ENCODE peak calls at places on chromosomes 2 and 18, in ten cellular contexts. One of them, this sample, is unnamed.

GRCh38 chr18:48152549-48152948 is 222.1 kb upstream of the SMAD2 start:
- DNase-seq in NB4: no peak
- DNase-seq in HCT116: no peak
- DNase-seq in mammary epithelial cell: peak
- DNase-seq in kidney: no peak
- DNase-seq in tibial artery: no peak
- DNase-seq in glutamatergic neuron: no peak
- DNase-seq in PC-9: no peak
- DNase-seq in prostate gland: no peak
- DNase-seq in AG09319: no peak
- DNase-seq in this sample: peak

GRCh38 chr2:203591642-203592041 is 56.5 kb upstream of the RAPH1 start:
- DNase-seq in NB4: peak
- DNase-seq in HCT116: no peak
- DNase-seq in mammary epithelial cell: no peak
- DNase-seq in kidney: no peak
- DNase-seq in tibial artery: no peak
- DNase-seq in glutamatergic neuron: no peak
- DNase-seq in PC-9: no peak
- DNase-seq in prostate gland: no peak
- DNase-seq in AG09319: no peak
- DNase-seq in this sample: no peak

GRCh38 chr2:135913726-135914365 is 37.6 kb upstream of the MCM6 start:
- DNase-seq in NB4: peak
- DNase-seq in HCT116: peak
- DNase-seq in mammary epithelial cell: peak
- DNase-seq in kidney: no peak
- DNase-seq in tibial artery: no peak
- DNase-seq in glutamatergic neuron: no peak
- DNase-seq in PC-9: peak
- DNase-seq in prostate gland: no peak
- DNase-seq in AG09319: peak
- DNase-seq in this sample: peak

GRCh38 chr18:79515331-79515730 is 119.6 kb downstream of the NFATC1 start:
- DNase-seq in NB4: no peak
- DNase-seq in HCT116: no peak
- DNase-seq in mammary epithelial cell: no peak
- DNase-seq in kidney: peak
- DNase-seq in tibial artery: peak
- DNase-seq in glutamatergic neuron: no peak
- DNase-seq in PC-9: no peak
- DNase-seq in prostate gland: no peak
- DNase-seq in AG09319: no peak
- DNase-seq in this sample: no peak

GRCh38 chr2:34627003-34627402 is 1027.9 kb upstream of the FAM98A start:
- DNase-seq in NB4: no peak
- DNase-seq in HCT116: no peak
- DNase-seq in mammary epithelial cell: no peak
- DNase-seq in kidney: no peak
- DNase-seq in tibial artery: no peak
- DNase-seq in glutamatergic neuron: no peak
- DNase-seq in PC-9: no peak
- DNase-seq in prostate gland: no peak
- DNase-seq in AG09319: no peak
- DNase-seq in this sample: peak

GRCh38 chr2:128475427-128476211 is 157.0 kb upstream of the HS6ST1 start:
- DNase-seq in NB4: no peak
- DNase-seq in HCT116: no peak
- DNase-seq in mammary epithelial cell: no peak
- DNase-seq in kidney: no peak
- DNase-seq in tibial artery: no peak
- DNase-seq in glutamatergic neuron: no peak
- DNase-seq in PC-9: no peak
- DNase-seq in prostate gland: no peak
- DNase-seq in AG09319: no peak
- DNase-seq in this sample: no peak

GRCh38 chr18:13573750-13574149 is 152.6 kb downstream of the FAM210A start:
- DNase-seq in NB4: no peak
- DNase-seq in HCT116: no peak
- DNase-seq in mammary epithelial cell: no peak
- DNase-seq in kidney: no peak
- DNase-seq in tibial artery: peak
- DNase-seq in glutamatergic neuron: no peak
- DNase-seq in PC-9: no peak
- DNase-seq in prostate gland: no peak
- DNase-seq in AG09319: no peak
- DNase-seq in this sample: no peak

GRCh38 chr2:136029149-136029548 is 43.7 kb upstream of the DARS1 start:
- DNase-seq in NB4: no peak
- DNase-seq in HCT116: no peak
- DNase-seq in mammary epithelial cell: no peak
- DNase-seq in kidney: no peak
- DNase-seq in tibial artery: no peak
- DNase-seq in glutamatergic neuron: no peak
- DNase-seq in PC-9: no peak
- DNase-seq in prostate gland: no peak
- DNase-seq in AG09319: no peak
- DNase-seq in this sample: no peak

DNA sequence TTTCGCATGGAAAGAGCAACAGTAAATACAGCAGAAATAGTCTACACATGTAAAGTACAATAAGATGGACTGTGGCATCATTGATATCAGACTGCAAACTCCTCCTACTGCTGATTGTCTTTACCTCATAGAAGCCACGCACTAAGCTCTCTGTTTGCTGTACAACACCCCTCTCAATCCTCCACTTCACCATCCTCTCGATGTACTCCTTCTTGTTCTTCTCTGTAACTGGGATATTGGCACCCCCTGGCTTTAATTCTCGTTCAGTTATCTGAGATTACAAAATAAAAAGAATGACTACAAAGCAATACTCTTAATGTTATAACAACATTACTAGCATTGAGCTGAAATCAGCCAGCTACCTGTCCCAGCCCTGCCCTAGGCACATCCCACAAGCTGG is 49.3 kb upstream of the STK17B start:
- DNase-seq in NB4: no peak
- DNase-seq in HCT116: no peak
- DNase-seq in mammary epithelial cell: no peak
- DNase-seq in kidney: no peak
- DNase-seq in tibial artery: no peak
- DNase-seq in glutamatergic neuron: no peak
- DNase-seq in PC-9: no peak
- DNase-seq in prostate gland: no peak
- DNase-seq in AG09319: no peak
- DNase-seq in this sample: no peak
- TF ChIP-seq CTCF in NB4: no peak
- TF ChIP-seq CTCF in HCT116: no peak
- TF ChIP-seq CTCF in mammary epithelial cell: no peak
- TF ChIP-seq CTCF in kidney: no peak
- TF ChIP-seq CTCF in tibial artery: no peak
- TF ChIP-seq CTCF in glutamatergic neuron: no peak
- TF ChIP-seq CTCF in PC-9: no peak
- TF ChIP-seq CTCF in prostate gland: no peak
- TF ChIP-seq CTCF in AG09319: no peak
- TF ChIP-seq CTCF in this sample: no peak

GRCh38 chr2:20104900-20105545 is 53.6 kb upstream of the LAPTM4A start:
- DNase-seq in NB4: peak
- DNase-seq in HCT116: no peak
- DNase-seq in mammary epithelial cell: no peak
- DNase-seq in kidney: peak
- DNase-seq in tibial artery: no peak
- DNase-seq in glutamatergic neuron: no peak
- DNase-seq in PC-9: no peak
- DNase-seq in prostate gland: no peak
- DNase-seq in AG09319: no peak
- DNase-seq in this sample: no peak

GRCh38 chr2:20106746-20107145 is 55.3 kb upstream of the LAPTM4A start:
- DNase-seq in NB4: no peak
- DNase-seq in HCT116: no peak
- DNase-seq in mammary epithelial cell: peak
- DNase-seq in kidney: peak
- DNase-seq in tibial artery: no peak
- DNase-seq in glutamatergic neuron: peak
- DNase-seq in PC-9: peak
- DNase-seq in prostate gland: peak
- DNase-seq in AG09319: no peak
- DNase-seq in this sample: peak

GRCh38 chr2:20099780-20100179 is 48.4 kb upstream of the LAPTM4A start:
- DNase-seq in NB4: no peak
- DNase-seq in HCT116: no peak
- DNase-seq in mammary epithelial cell: no peak
- DNase-seq in kidney: no peak
- DNase-seq in tibial artery: no peak
- DNase-seq in glutamatergic neuron: no peak
- DNase-seq in PC-9: no peak
- DNase-seq in prostate gland: no peak
- DNase-seq in AG09319: no peak
- DNase-seq in this sample: no peak

GRCh38 chr2:20100711-20101110 is 49.3 kb upstream of the LAPTM4A start:
- DNase-seq in NB4: no peak
- DNase-seq in HCT116: no peak
- DNase-seq in mammary epithelial cell: no peak
- DNase-seq in kidney: no peak
- DNase-seq in tibial artery: no peak
- DNase-seq in glutamatergic neuron: no peak
- DNase-seq in PC-9: no peak
- DNase-seq in prostate gland: no peak
- DNase-seq in AG09319: no peak
- DNase-seq in this sample: no peak

DNA sequence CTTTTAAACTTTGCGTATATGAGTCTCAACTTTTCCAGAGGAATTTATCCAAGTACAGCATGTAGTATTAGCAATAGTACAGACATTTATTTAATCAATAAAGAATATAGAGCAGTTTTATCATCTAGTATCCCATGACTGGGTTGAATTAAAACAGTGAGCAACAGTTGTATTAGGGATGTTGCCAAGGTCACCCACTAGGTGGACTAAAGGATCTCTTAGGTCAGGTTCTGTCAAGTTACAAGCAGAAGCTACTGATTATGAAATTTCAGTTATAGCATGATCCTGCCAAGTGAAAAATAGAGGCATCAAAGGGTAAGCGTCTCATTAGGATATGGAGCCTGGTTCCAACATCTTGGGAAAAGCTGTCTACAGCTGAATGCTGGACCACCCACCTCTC is 52.1 kb upstream of the LAPTM4A start:
- DNase-seq in NB4: peak
- DNase-seq in HCT116: no peak
- DNase-seq in mammary epithelial cell: peak
- DNase-seq in kidney: no peak
- DNase-seq in tibial artery: no peak
- DNase-seq in glutamatergic neuron: no peak
- DNase-seq in PC-9: no peak
- DNase-seq in prostate gland: no peak
- DNase-seq in AG09319: peak
- DNase-seq in this sample: peak
- TF ChIP-seq CTCF in NB4: peak
- TF ChIP-seq CTCF in HCT116: peak
- TF ChIP-seq CTCF in mammary epithelial cell: peak
- TF ChIP-seq CTCF in kidney: peak
- TF ChIP-seq CTCF in tibial artery: no peak
- TF ChIP-seq CTCF in glutamatergic neuron: no peak
- TF ChIP-seq CTCF in PC-9: peak
- TF ChIP-seq CTCF in prostate gland: no peak
- TF ChIP-seq CTCF in AG09319: peak
- TF ChIP-seq CTCF in this sample: peak

DNA sequence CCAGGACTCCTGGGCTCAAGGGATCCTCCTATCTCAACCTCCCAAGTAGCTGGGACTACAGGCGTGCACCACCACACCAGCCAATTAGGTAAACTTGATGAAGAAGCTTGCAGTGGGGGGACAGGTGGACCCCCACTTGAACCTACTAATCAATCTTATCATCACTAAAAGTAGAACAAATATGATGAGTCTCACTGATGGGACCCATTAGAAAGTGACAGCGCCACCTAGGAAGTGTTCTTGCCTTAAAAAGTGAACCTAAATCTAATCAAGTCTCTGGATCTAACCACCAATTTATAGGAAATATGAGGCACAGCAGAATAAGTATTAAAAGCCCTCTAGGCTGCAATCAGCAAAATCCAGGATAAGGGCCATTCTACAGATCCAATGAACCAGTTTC is 79.2 kb downstream of the BIN1 start:
- DNase-seq in NB4: peak
- DNase-seq in HCT116: no peak
- DNase-seq in mammary epithelial cell: no peak
- DNase-seq in kidney: no peak
- DNase-seq in tibial artery: no peak
- DNase-seq in glutamatergic neuron: no peak
- DNase-seq in PC-9: no peak
- DNase-seq in prostate gland: no peak
- DNase-seq in AG09319: no peak
- DNase-seq in this sample: no peak
- TF ChIP-seq CTCF in NB4: peak
- TF ChIP-seq CTCF in HCT116: peak
- TF ChIP-seq CTCF in mammary epithelial cell: no peak
- TF ChIP-seq CTCF in kidney: no peak
- TF ChIP-seq CTCF in tibial artery: no peak
- TF ChIP-seq CTCF in glutamatergic neuron: no peak
- TF ChIP-seq CTCF in PC-9: peak
- TF ChIP-seq CTCF in prostate gland: no peak
- TF ChIP-seq CTCF in AG09319: no peak
- TF ChIP-seq CTCF in this sample: no peak

GRCh38 chr2:120958623-120959366 is 223.1 kb downstream of the GLI2 start:
- DNase-seq in NB4: peak
- DNase-seq in HCT116: no peak
- DNase-seq in mammary epithelial cell: no peak
- DNase-seq in kidney: no peak
- DNase-seq in tibial artery: no peak
- DNase-seq in glutamatergic neuron: peak
- DNase-seq in PC-9: no peak
- DNase-seq in prostate gland: no peak
- DNase-seq in AG09319: no peak
- DNase-seq in this sample: no peak

GRCh38 chr2:120955427-120955826 is 219.8 kb downstream of the GLI2 start:
- DNase-seq in NB4: no peak
- DNase-seq in HCT116: no peak
- DNase-seq in mammary epithelial cell: no peak
- DNase-seq in kidney: no peak
- DNase-seq in tibial artery: no peak
- DNase-seq in glutamatergic neuron: no peak
- DNase-seq in PC-9: no peak
- DNase-seq in prostate gland: peak
- DNase-seq in AG09319: no peak
- DNase-seq in this sample: no peak

GRCh38 chr2:120954939-120955338 is 219.3 kb downstream of the GLI2 start:
- DNase-seq in NB4: no peak
- DNase-seq in HCT116: no peak
- DNase-seq in mammary epithelial cell: no peak
- DNase-seq in kidney: no peak
- DNase-seq in tibial artery: no peak
- DNase-seq in glutamatergic neuron: no peak
- DNase-seq in PC-9: no peak
- DNase-seq in prostate gland: no peak
- DNase-seq in AG09319: no peak
- DNase-seq in this sample: no peak

GRCh38 chr2:120957905-120958304 is 222.2 kb downstream of the GLI2 start:
- DNase-seq in NB4: no peak
- DNase-seq in HCT116: no peak
- DNase-seq in mammary epithelial cell: no peak
- DNase-seq in kidney: no peak
- DNase-seq in tibial artery: no peak
- DNase-seq in glutamatergic neuron: no peak
- DNase-seq in PC-9: no peak
- DNase-seq in prostate gland: no peak
- DNase-seq in AG09319: no peak
- DNase-seq in this sample: no peak

DNA sequence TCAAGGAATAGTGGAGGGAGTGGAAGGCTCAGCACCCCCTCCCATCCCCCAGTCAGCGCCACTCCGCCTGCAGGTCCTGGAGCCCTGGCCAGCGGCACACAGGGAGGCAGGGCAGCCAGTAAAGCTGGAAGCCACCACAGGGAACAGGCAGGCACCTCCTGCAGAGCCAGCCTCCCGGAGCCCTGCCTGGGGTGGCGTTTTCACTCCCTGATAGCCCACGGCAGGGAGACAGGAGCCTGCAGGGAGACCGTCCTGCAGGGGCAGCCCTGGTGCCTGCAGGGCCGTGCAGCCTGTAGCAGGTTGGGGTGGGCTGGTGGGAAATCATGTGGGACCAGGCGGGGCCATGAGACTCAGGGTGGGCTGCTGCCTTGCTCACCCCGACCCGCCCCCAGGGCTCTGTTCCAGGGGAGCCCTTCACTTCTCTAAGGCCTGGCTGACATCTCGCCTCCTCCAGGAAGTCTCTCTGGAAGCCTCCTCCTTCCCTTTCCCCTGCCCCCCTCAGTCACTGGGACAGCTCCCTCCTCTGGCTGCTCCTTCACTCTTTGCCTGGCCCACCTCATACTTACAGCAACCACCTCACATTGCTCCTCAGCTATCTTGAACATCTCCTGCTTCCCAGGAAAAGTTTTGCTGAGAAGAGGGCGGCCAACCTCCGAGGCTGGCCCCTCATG is 221.0 kb downstream of the GLI2 start:
- DNase-seq in NB4: no peak
- DNase-seq in HCT116: no peak
- DNase-seq in mammary epithelial cell: no peak
- DNase-seq in kidney: no peak
- DNase-seq in tibial artery: no peak
- DNase-seq in glutamatergic neuron: no peak
- DNase-seq in PC-9: no peak
- DNase-seq in prostate gland: no peak
- DNase-seq in AG09319: no peak
- DNase-seq in this sample: no peak
- TF ChIP-seq CTCF in NB4: no peak
- TF ChIP-seq CTCF in HCT116: no peak
- TF ChIP-seq CTCF in mammary epithelial cell: no peak
- TF ChIP-seq CTCF in kidney: no peak
- TF ChIP-seq CTCF in tibial artery: no peak
- TF ChIP-seq CTCF in glutamatergic neuron: no peak
- TF ChIP-seq CTCF in PC-9: no peak
- TF ChIP-seq CTCF in prostate gland: no peak
- TF ChIP-seq CTCF in AG09319: no peak
- TF ChIP-seq CTCF in this sample: no peak

This sample was measured in MCF 10A.